ENCODE peak calls at places on chromosome 3, in six cellular contexts. One of them, this sample, is unnamed.
A peak's percentile ranks its signal among the peaks of the same experiment; 100 is the strongest.

GRCh38 chr3:45312836-45313493 is 75.4 kb upstream of the LARS2 start:
- DNase-seq in cardiac fibroblast: no peak
- DNase-seq in fibroblast of lung: peak; percentile 56
- DNase-seq in kidney epithelial cell: no peak
- DNase-seq in thoracic aorta: no peak
- DNase-seq in pancreas: no peak
- DNase-seq in this sample: no peak

GRCh38 chr3:133474251-133474801 is 74.5 kb downstream of the BFSP2 start:
- DNase-seq in cardiac fibroblast: peak; percentile 66
- DNase-seq in fibroblast of lung: peak; percentile 42
- DNase-seq in kidney epithelial cell: no peak
- DNase-seq in thoracic aorta: no peak
- DNase-seq in pancreas: no peak
- DNase-seq in this sample: no peak

GRCh38 chr3:28745904-28746617 is 397.4 kb upstream of the AZI2 start:
- DNase-seq in cardiac fibroblast: peak; percentile 61
- DNase-seq in fibroblast of lung: peak; percentile 10
- DNase-seq in kidney epithelial cell: no peak
- DNase-seq in thoracic aorta: no peak
- DNase-seq in pancreas: no peak
- DNase-seq in this sample: no peak

GRCh38 chr3:100163787-100164186 is 49.5 kb upstream of the FILIP1L start:
- DNase-seq in cardiac fibroblast: no peak
- DNase-seq in fibroblast of lung: no peak
- DNase-seq in kidney epithelial cell: no peak
- DNase-seq in thoracic aorta: no peak
- DNase-seq in pancreas: no peak
- DNase-seq in this sample: no peak

GRCh38 chr3:168342946-168343856 is 247.5 kb upstream of the GOLIM4 start:
- DNase-seq in cardiac fibroblast: no peak
- DNase-seq in fibroblast of lung: peak; percentile 9
- DNase-seq in kidney epithelial cell: no peak
- DNase-seq in thoracic aorta: no peak
- DNase-seq in pancreas: no peak
- DNase-seq in this sample: no peak

GRCh38 chr3:21174461-21174860 is 576.5 kb downstream of the ZNF385D start:
- DNase-seq in cardiac fibroblast: peak; percentile 48
- DNase-seq in fibroblast of lung: peak; percentile 89
- DNase-seq in kidney epithelial cell: no peak
- DNase-seq in thoracic aorta: no peak
- DNase-seq in pancreas: no peak
- DNase-seq in this sample: no peak

GRCh38 chr3:48068886-48069285 is 52.7 kb upstream of the MAP4 start:
- DNase-seq in cardiac fibroblast: no peak
- DNase-seq in fibroblast of lung: peak; percentile 36
- DNase-seq in kidney epithelial cell: no peak
- DNase-seq in thoracic aorta: no peak
- DNase-seq in pancreas: no peak
- DNase-seq in this sample: no peak

GRCh38 chr3:150763841-150764483 is 993 bp upstream of the SIAH2 start:
- DNase-seq in cardiac fibroblast: peak; percentile 68
- DNase-seq in fibroblast of lung: peak; percentile 52
- DNase-seq in kidney epithelial cell: no peak
- DNase-seq in thoracic aorta: peak; percentile 27
- DNase-seq in pancreas: peak; percentile 72
- DNase-seq in this sample: no peak

GRCh38 chr3:57896046-57896445 is 112.2 kb upstream of the FLNB start:
- DNase-seq in cardiac fibroblast: no peak
- DNase-seq in fibroblast of lung: no peak
- DNase-seq in kidney epithelial cell: no peak
- DNase-seq in thoracic aorta: no peak
- DNase-seq in pancreas: no peak
- DNase-seq in this sample: no peak

GRCh38 chr3:32500880-32501784 is 1.5 kb downstream of the CMTM6 start:
- DNase-seq in cardiac fibroblast: peak; percentile 23
- DNase-seq in fibroblast of lung: no peak
- DNase-seq in kidney epithelial cell: no peak
- DNase-seq in thoracic aorta: no peak
- DNase-seq in pancreas: no peak
- DNase-seq in this sample: no peak

GRCh38 chr3:72346526-72346926 is 501.7 kb downstream of the SHQ1 start:
- DNase-seq in cardiac fibroblast: peak; percentile 99
- DNase-seq in fibroblast of lung: peak; percentile 99
- DNase-seq in kidney epithelial cell: peak; percentile 80
- DNase-seq in thoracic aorta: peak; percentile 19
- DNase-seq in pancreas: no peak
- DNase-seq in this sample: peak; percentile 93

GRCh38 chr3:6921876-6922275 is 61.0 kb downstream of the GRM7 start:
- DNase-seq in cardiac fibroblast: no peak
- DNase-seq in fibroblast of lung: no peak
- DNase-seq in kidney epithelial cell: no peak
- DNase-seq in thoracic aorta: no peak
- DNase-seq in pancreas: no peak
- DNase-seq in this sample: no peak

GRCh38 chr3:86988235-86988634 is 2.7 kb downstream of the VGLL3 start:
- DNase-seq in cardiac fibroblast: peak; percentile 97
- DNase-seq in fibroblast of lung: peak; percentile 95
- DNase-seq in kidney epithelial cell: no peak
- DNase-seq in thoracic aorta: no peak
- DNase-seq in pancreas: no peak
- DNase-seq in this sample: peak; percentile 78

GRCh38 chr3:162034368-162034767 is 537.8 kb downstream of the OTOL1 start:
- DNase-seq in cardiac fibroblast: peak; percentile 71
- DNase-seq in fibroblast of lung: peak; percentile 76
- DNase-seq in kidney epithelial cell: peak; percentile 9
- DNase-seq in thoracic aorta: no peak
- DNase-seq in pancreas: no peak
- DNase-seq in this sample: peak; percentile 37

GRCh38 chr3:167657684-167658225 is 4.0 kb upstream of the WDR49 start:
- DNase-seq in cardiac fibroblast: no peak
- DNase-seq in fibroblast of lung: no peak
- DNase-seq in kidney epithelial cell: no peak
- DNase-seq in thoracic aorta: no peak
- DNase-seq in pancreas: no peak
- DNase-seq in this sample: no peak

GRCh38 chr3:40096561-40097506 is 212.7 kb upstream of the EIF1B start:
- DNase-seq in cardiac fibroblast: no peak
- DNase-seq in fibroblast of lung: peak; percentile 46
- DNase-seq in kidney epithelial cell: no peak
- DNase-seq in thoracic aorta: peak; percentile 47
- DNase-seq in pancreas: peak; percentile 69
- DNase-seq in this sample: no peak

GRCh38 chr3:67558429-67558828 is 96.0 kb downstream of the SUCLG2 start:
- DNase-seq in cardiac fibroblast: peak; percentile 59
- DNase-seq in fibroblast of lung: peak; percentile 14
- DNase-seq in kidney epithelial cell: no peak
- DNase-seq in thoracic aorta: no peak
- DNase-seq in pancreas: no peak
- DNase-seq in this sample: no peak

GRCh38 chr3:107068980-107069379 is 308.3 kb upstream of the CCDC54 start:
- DNase-seq in cardiac fibroblast: peak; percentile 95
- DNase-seq in fibroblast of lung: peak; percentile 89
- DNase-seq in kidney epithelial cell: peak; percentile 41
- DNase-seq in thoracic aorta: no peak
- DNase-seq in pancreas: no peak
- DNase-seq in this sample: peak; percentile 52

GRCh38 chr3:988790-989189 is 104.0 kb upstream of the CNTN6 start:
- DNase-seq in cardiac fibroblast: no peak
- DNase-seq in fibroblast of lung: no peak
- DNase-seq in kidney epithelial cell: no peak
- DNase-seq in thoracic aorta: no peak
- DNase-seq in pancreas: no peak
- DNase-seq in this sample: no peak

GRCh38 chr3:105676621-105677300 is 192.1 kb downstream of the CBLB start:
- DNase-seq in cardiac fibroblast: no peak
- DNase-seq in fibroblast of lung: no peak
- DNase-seq in kidney epithelial cell: no peak
- DNase-seq in thoracic aorta: no peak
- DNase-seq in pancreas: no peak
- DNase-seq in this sample: no peak

GRCh38 chr3:161163297-161163696 is 57.8 kb upstream of the NMD3 start:
- DNase-seq in cardiac fibroblast: peak; percentile 99
- DNase-seq in fibroblast of lung: peak; percentile 99
- DNase-seq in kidney epithelial cell: peak; percentile 90
- DNase-seq in thoracic aorta: no peak
- DNase-seq in pancreas: no peak
- DNase-seq in this sample: peak; percentile 83

GRCh38 chr3:129305592-129306091 is 27.0 kb downstream of the HMCES start:
- DNase-seq in cardiac fibroblast: peak; percentile 94
- DNase-seq in fibroblast of lung: peak; percentile 94
- DNase-seq in kidney epithelial cell: peak; percentile 69
- DNase-seq in thoracic aorta: peak; percentile 85
- DNase-seq in pancreas: peak; percentile 88
- DNase-seq in this sample: no peak

GRCh38 chr3:114408763-114409162 is 114.9 kb downstream of the TIGIT start:
- DNase-seq in cardiac fibroblast: no peak
- DNase-seq in fibroblast of lung: peak; percentile 42
- DNase-seq in kidney epithelial cell: no peak
- DNase-seq in thoracic aorta: no peak
- DNase-seq in pancreas: no peak
- DNase-seq in this sample: no peak

GRCh38 chr3:72288955-72289707 is 504.2 kb upstream of the PROK2 start:
- DNase-seq in cardiac fibroblast: peak; percentile 19
- DNase-seq in fibroblast of lung: peak; percentile 88
- DNase-seq in kidney epithelial cell: peak; percentile 26
- DNase-seq in thoracic aorta: no peak
- DNase-seq in pancreas: peak; percentile 34
- DNase-seq in this sample: peak; percentile 54

GRCh38 chr3:46756642-46757041 is 39.0 kb upstream of the PRSS50 start:
- DNase-seq in cardiac fibroblast: no peak
- DNase-seq in fibroblast of lung: no peak
- DNase-seq in kidney epithelial cell: no peak
- DNase-seq in thoracic aorta: no peak
- DNase-seq in pancreas: no peak
- DNase-seq in this sample: no peak

GRCh38 chr3:127651516-127652172 is 21.1 kb upstream of the ABTB1 start:
- DNase-seq in cardiac fibroblast: no peak
- DNase-seq in fibroblast of lung: no peak
- DNase-seq in kidney epithelial cell: no peak
- DNase-seq in thoracic aorta: no peak
- DNase-seq in pancreas: no peak
- DNase-seq in this sample: no peak

GRCh38 chr3:71964170-71964569 is 179.2 kb upstream of the PROK2 start:
- DNase-seq in cardiac fibroblast: no peak
- DNase-seq in fibroblast of lung: no peak
- DNase-seq in kidney epithelial cell: no peak
- DNase-seq in thoracic aorta: no peak
- DNase-seq in pancreas: peak; percentile 39
- DNase-seq in this sample: no peak

GRCh38 chr3:58164916-58165821 is 45.6 kb downstream of the DNASE1L3 start:
- DNase-seq in cardiac fibroblast: no peak
- DNase-seq in fibroblast of lung: peak; percentile 84
- DNase-seq in kidney epithelial cell: no peak
- DNase-seq in thoracic aorta: no peak
- DNase-seq in pancreas: peak; percentile 59
- DNase-seq in this sample: no peak

GRCh38 chr3:4642611-4643010 is 149.5 kb downstream of the ITPR1 start:
- DNase-seq in cardiac fibroblast: no peak
- DNase-seq in fibroblast of lung: peak; percentile 52
- DNase-seq in kidney epithelial cell: no peak
- DNase-seq in thoracic aorta: no peak
- DNase-seq in pancreas: no peak
- DNase-seq in this sample: no peak
- TF ChIP-seq CTCF in cardiac fibroblast: no peak
- TF ChIP-seq CTCF in fibroblast of lung: no peak
- TF ChIP-seq CTCF in kidney epithelial cell: no peak
- TF ChIP-seq CTCF in thoracic aorta: no peak
- TF ChIP-seq CTCF in pancreas: no peak
- TF ChIP-seq CTCF in this sample: no peak

GRCh38 chr3:138944842-138945645 is 1.9 kb downstream of the FOXL2 start:
- DNase-seq in cardiac fibroblast: no peak
- DNase-seq in fibroblast of lung: peak; percentile 8
- DNase-seq in kidney epithelial cell: no peak
- DNase-seq in thoracic aorta: no peak
- DNase-seq in pancreas: no peak
- DNase-seq in this sample: no peak
- H3K4me3 ChIP-seq in cardiac fibroblast: no peak overlapping the region
- H3K4me3 ChIP-seq in fibroblast of lung: no peak overlapping the region
- H3K4me3 ChIP-seq in kidney epithelial cell: peak overlapping the region; percentile 26
- H3K4me3 ChIP-seq in thoracic aorta: peak overlapping the region; percentile 58
- H3K4me3 ChIP-seq in pancreas: peak overlapping the region; percentile 51
- H3K4me3 ChIP-seq in this sample: peak overlapping the region; percentile 64

GRCh38 chr3:186220886-186221285 is 112.0 kb upstream of the ETV5 start:
- DNase-seq in cardiac fibroblast: no peak
- DNase-seq in fibroblast of lung: no peak
- DNase-seq in kidney epithelial cell: no peak
- DNase-seq in thoracic aorta: no peak
- DNase-seq in pancreas: peak; percentile 65
- DNase-seq in this sample: no peak
- TF ChIP-seq CTCF in cardiac fibroblast: no peak
- TF ChIP-seq CTCF in fibroblast of lung: peak; percentile 17
- TF ChIP-seq CTCF in kidney epithelial cell: no peak
- TF ChIP-seq CTCF in thoracic aorta: no peak
- TF ChIP-seq CTCF in pancreas: no peak
- TF ChIP-seq CTCF in this sample: no peak

GRCh38 chr3:42801784-42802183 is 2.5 kb downstream of the HIGD1A start:
- DNase-seq in cardiac fibroblast: no peak
- DNase-seq in fibroblast of lung: no peak
- DNase-seq in kidney epithelial cell: no peak
- DNase-seq in thoracic aorta: no peak
- DNase-seq in pancreas: no peak
- DNase-seq in this sample: no peak
- H3K4me3 ChIP-seq in cardiac fibroblast: no peak overlapping the region
- H3K4me3 ChIP-seq in fibroblast of lung: no peak overlapping the region
- H3K4me3 ChIP-seq in kidney epithelial cell: no peak overlapping the region
- H3K4me3 ChIP-seq in thoracic aorta: no peak overlapping the region
- H3K4me3 ChIP-seq in pancreas: no peak overlapping the region
- H3K4me3 ChIP-seq in this sample: no peak overlapping the region

DNA sequence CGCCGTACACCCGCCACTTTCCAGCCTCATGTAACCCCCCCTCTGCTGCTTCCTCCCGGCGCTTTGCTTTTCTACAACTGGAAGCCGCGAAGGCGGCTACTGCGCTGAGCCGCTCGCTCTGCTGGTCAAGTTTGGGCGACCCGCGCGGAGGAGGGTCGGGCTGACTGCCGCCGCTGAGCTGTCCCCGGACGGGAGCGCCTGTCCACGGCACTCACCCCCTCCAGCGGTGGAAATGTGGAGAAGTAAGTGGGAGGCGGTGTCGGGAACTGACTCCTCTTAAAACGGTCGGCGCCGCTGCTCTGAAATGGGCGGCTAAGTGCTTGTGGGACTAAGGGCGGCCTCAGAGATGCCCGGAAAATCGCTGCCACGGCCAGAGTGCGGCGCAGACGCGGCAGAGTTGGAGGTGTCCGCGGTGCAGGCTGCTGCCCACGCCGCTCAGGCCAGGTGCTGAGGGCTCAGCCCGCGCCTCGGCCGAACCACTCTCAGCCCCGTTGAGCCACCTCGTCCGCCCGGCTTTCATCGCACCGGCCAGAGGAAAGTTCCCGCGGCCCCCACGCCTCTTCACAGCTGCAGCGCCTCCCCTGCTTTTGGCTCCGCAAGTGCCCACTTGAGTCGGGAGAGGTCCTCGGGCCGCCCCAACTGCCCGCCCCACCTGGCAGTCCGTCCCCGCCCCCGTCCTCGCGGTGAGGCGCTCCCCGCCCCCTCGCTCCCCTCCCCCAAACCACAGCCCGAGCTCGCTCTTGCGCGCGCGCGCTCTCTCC is 394 bp upstream of the EPHA6 start:
- DNase-seq in cardiac fibroblast: peak; percentile 57
- DNase-seq in fibroblast of lung: peak; percentile 58
- DNase-seq in kidney epithelial cell: peak; percentile 7
- DNase-seq in thoracic aorta: no peak
- DNase-seq in pancreas: peak; percentile 54
- DNase-seq in this sample: no peak
- TF ChIP-seq CTCF in cardiac fibroblast: no peak
- TF ChIP-seq CTCF in fibroblast of lung: peak; percentile 11
- TF ChIP-seq CTCF in kidney epithelial cell: no peak
- TF ChIP-seq CTCF in thoracic aorta: no peak
- TF ChIP-seq CTCF in pancreas: no peak
- TF ChIP-seq CTCF in this sample: peak; percentile 37